ENCODE peak calls at places on chromosomes 3 and 15, in five cellular contexts. D is HepG2, S is transverse colon, C is stomach, F is sigmoid colon. O is an unnamed sample.

GRCh38 chr3:127035672-127036071 is 52.8 kb downstream of the PLXNA1 start:
- DNase-seq in F (peak), S (peak), D (no peak), C (peak), O (peak)

GRCh38 chr15:63035977-63036376 is 6.6 kb upstream of the TPM1 start:
- DNase-seq in S (no peak), D (no peak), F (no peak), C (no peak), O (no peak)

GRCh38 chr3:57756528-57757401 is 656 bp downstream of the SLMAP start:
- DNase-seq in D (peak), C (peak), S (peak), F (peak), O (peak)

GRCh38 chr3:76367281-76367680 is 581.9 kb upstream of the ZNF717 start:
- DNase-seq in F (no peak), C (no peak), S (no peak), D (no peak), O (no peak)

GRCh38 chr15:76973362-76973743 is 21.6 kb upstream of the PSTPIP1 start:
- DNase-seq in C (no peak), S (no peak), D (peak), F (no peak), O (no peak)

GRCh38 chr15:97961067-97961954 is 808 bp downstream of the ARRDC4 start:
- DNase-seq in C (peak), F (peak), S (peak), D (peak), O (peak)

GRCh38 chr15:57146394-57147140 is 228.1 kb downstream of the TCF12 start:
- DNase-seq in S (no peak), F (no peak), C (no peak), D (peak), O (no peak)

GRCh38 chr15:60419752-60420151 is 22.0 kb upstream of the ANXA2 start:
- DNase-seq in D (no peak), S (no peak), C (no peak), F (no peak), O (no peak)

GRCh38 chr3:55951371-55951770 is 464.3 kb upstream of the WNT5A start:
- DNase-seq in D (no peak), S (no peak), F (no peak), C (no peak), O (no peak)

GRCh38 chr3:40504636-40505430 is 1.0 kb upstream of the ZNF620 start:
- DNase-seq in C (no peak), S (no peak), F (no peak), D (peak), O (peak)

GRCh38 chr3:5826467-5826866 is 639.0 kb downstream of the EDEM1 start:
- DNase-seq in D (no peak), F (no peak), C (no peak), S (no peak), O (no peak)

GRCh38 chr3:169556349-169556870 is 107.1 kb downstream of the MECOM start:
- DNase-seq in F (no peak), C (no peak), D (no peak), S (no peak), O (no peak)

GRCh38 chr15:76320012-76320411 is 8.7 kb upstream of the ETFA start:
- DNase-seq in S (no peak), C (no peak), D (no peak), F (no peak), O (no peak)

GRCh38 chr15:78353093-78353492 is 12.9 kb downstream of the CRABP1 start:
- DNase-seq in D (peak), F (no peak), S (no peak), C (no peak), O (no peak)

GRCh38 chr3:22175899-22176298 is 424.9 kb upstream of the ZNF385D start:
- DNase-seq in C (no peak), D (no peak), S (no peak), F (no peak), O (no peak)

GRCh38 chr3:66439666-66440344 is 61.0 kb downstream of the LRIG1 start:
- DNase-seq in C (no peak), S (no peak), D (no peak), F (peak), O (no peak)

GRCh38 chr15:61951949-61952348 is 108.3 kb downstream of the VPS13C start:
- DNase-seq in D (no peak), C (peak), S (no peak), F (no peak), O (no peak)

GRCh38 chr3:132535575-132536441 is 61.3 kb upstream of the ACKR4 start:
- DNase-seq in S (peak), F (peak), C (peak), D (peak), O (peak)

GRCh38 chr3:101725890-101726275 is 1.5 kb downstream of the CEP97 start:
- DNase-seq in S (no peak), D (no peak), C (no peak), F (no peak), O (no peak)

GRCh38 chr3:16377196-16377595 is 112.2 kb downstream of the OXNAD1 start:
- DNase-seq in F (no peak), C (no peak), D (no peak), S (no peak), O (no peak)

GRCh38 chr3:78974181-78974770 is 793.5 kb downstream of the ROBO1 start:
- DNase-seq in F (no peak), D (no peak), C (no peak), S (no peak), O (no peak)

GRCh38 chr3:62611541-62612240 is 238.3 kb upstream of the FEZF2 start:
- DNase-seq in D (no peak), C (no peak), F (no peak), S (no peak), O (no peak)

GRCh38 chr15:73985101-73985873 is 6.8 kb downstream of the STOML1 start:
- DNase-seq in C (no peak), F (peak), S (peak), D (no peak), O (no peak)

GRCh38 chr3:61155701-61156292 is 95.5 kb downstream of the FHIT start:
- DNase-seq in F (no peak), C (peak), S (no peak), D (no peak), O (no peak)

GRCh38 chr15:66841953-66842681 is 140.1 kb downstream of the SMAD6 start:
- DNase-seq in C (peak), S (peak), D (peak), F (peak), O (peak)

GRCh38 chr15:101201411-101202174 is 50.3 kb downstream of the CHSY1 start:
- DNase-seq in S (peak), D (no peak), F (peak), C (peak), O (peak)

GRCh38 chr3:20669184-20669583 is 483.2 kb upstream of the SGO1 start:
- DNase-seq in C (no peak), F (no peak), S (no peak), D (no peak), O (no peak)

GRCh38 chr3:58607816-58608215 is 30.6 kb upstream of the FAM107A start:
- DNase-seq in D (no peak), S (no peak), C (no peak), F (no peak), O (no peak)

GRCh38 chr3:27960133-27960532 is 238.0 kb upstream of the EOMES start:
- DNase-seq in C (no peak), F (no peak), S (no peak), D (no peak), O (no peak)

GRCh38 chr15:40344217-40344616 is 3.5 kb upstream of the CCDC9B start:
- DNase-seq in C (no peak), F (peak), S (no peak), D (no peak), O (no peak)

GRCh38 chr3:195448205-195448875 is 5.5 kb upstream of the ACAP2 start:
- DNase-seq in C (no peak), S (no peak), D (no peak), F (no peak), O (no peak)

GRCh38 chr3:163043074-163043473 is 1546.5 kb downstream of the OTOL1 start:
- DNase-seq in F (no peak), D (peak), C (no peak), S (no peak), O (no peak)

GRCh38 chr3:177735441-177735840 is 538.2 kb upstream of the TBL1XR1 start:
- DNase-seq in S (no peak), F (no peak), C (no peak), D (no peak), O (no peak)

GRCh38 chr3:113912551-113913246 is 35.1 kb upstream of the ZDHHC23 start:
- DNase-seq in D (peak), C (peak), S (peak), F (no peak), O (no peak)

GRCh38 chr3:151156618-151157216 is 46.3 kb downstream of the GPR171 start:
- DNase-seq in C (no peak), S (no peak), D (peak), F (no peak), O (no peak)

GRCh38 chr3:133944641-133945441 is 49.2 kb upstream of the RAB6B start:
- DNase-seq in C (no peak), F (peak), S (no peak), D (no peak), O (peak)

GRCh38 chr3:139480585-139480984 is 4.3 kb upstream of the RBP2 start:
- DNase-seq in F (no peak), C (no peak), D (no peak), S (no peak), O (no peak)

GRCh38 chr3:110094002-110094401 is 756.7 kb upstream of the DPPA4 start:
- DNase-seq in F (no peak), S (no peak), C (no peak), D (no peak), O (no peak)

GRCh38 chr15:61983087-61983486 is 77.2 kb downstream of the VPS13C start:
- DNase-seq in F (no peak), C (no peak), S (no peak), D (no peak), O (no peak)

GRCh38 chr3:157146664-157147082 is 13.3 kb downstream of the CCNL1 start:
- DNase-seq in D (no peak), S (no peak), F (no peak), C (no peak), O (no peak)

GRCh38 chr3:157147099-157147803 is 12.7 kb downstream of the CCNL1 start:
- DNase-seq in S (no peak), C (no peak), D (no peak), F (no peak), O (no peak)

GRCh38 chr3:157145566-157145965 is 14.4 kb downstream of the CCNL1 start:
- DNase-seq in C (no peak), S (no peak), D (no peak), F (no peak), O (no peak)

GRCh38 chr3:157149136-157149696 is 10.7 kb downstream of the CCNL1 start:
- DNase-seq in C (no peak), S (no peak), F (no peak), D (no peak), O (no peak)

GRCh38 chr3:157148123-157148889 is 11.6 kb downstream of the CCNL1 start:
- DNase-seq in S (no peak), C (no peak), F (no peak), D (no peak), O (no peak)
- TF ChIP-seq POLR2AphosphoS5 in S (peak), C (peak), F (no peak), D (peak), O (no peak)

GRCh38 chr3:51538459-51539290 is at the start of gene RAD54L2:
- DNase-seq in D (peak), S (peak), F (peak), C (peak), O (peak)
- TF ChIP-seq POLR2A in D (no peak), S (no peak), F (no peak), C (no peak), O (peak)

GRCh38 chr15:71572452-71573053 is 237.8 kb upstream of the NR2E3 start:
- DNase-seq in S (no peak), C (peak), D (no peak), F (no peak), O (no peak)
- TF ChIP-seq POLR2AphosphoS5 in S (no peak), C (peak), D (no peak), F (no peak), O (no peak)

GRCh38 chr3:197297476-197298340 is 704 bp downstream of the DLG1 start:
- DNase-seq in S (peak), D (peak), F (peak), C (peak), O (peak)
- TF ChIP-seq POLR2A in S (peak), D (no peak), F (no peak), C (no peak), O (no peak)

DNA sequence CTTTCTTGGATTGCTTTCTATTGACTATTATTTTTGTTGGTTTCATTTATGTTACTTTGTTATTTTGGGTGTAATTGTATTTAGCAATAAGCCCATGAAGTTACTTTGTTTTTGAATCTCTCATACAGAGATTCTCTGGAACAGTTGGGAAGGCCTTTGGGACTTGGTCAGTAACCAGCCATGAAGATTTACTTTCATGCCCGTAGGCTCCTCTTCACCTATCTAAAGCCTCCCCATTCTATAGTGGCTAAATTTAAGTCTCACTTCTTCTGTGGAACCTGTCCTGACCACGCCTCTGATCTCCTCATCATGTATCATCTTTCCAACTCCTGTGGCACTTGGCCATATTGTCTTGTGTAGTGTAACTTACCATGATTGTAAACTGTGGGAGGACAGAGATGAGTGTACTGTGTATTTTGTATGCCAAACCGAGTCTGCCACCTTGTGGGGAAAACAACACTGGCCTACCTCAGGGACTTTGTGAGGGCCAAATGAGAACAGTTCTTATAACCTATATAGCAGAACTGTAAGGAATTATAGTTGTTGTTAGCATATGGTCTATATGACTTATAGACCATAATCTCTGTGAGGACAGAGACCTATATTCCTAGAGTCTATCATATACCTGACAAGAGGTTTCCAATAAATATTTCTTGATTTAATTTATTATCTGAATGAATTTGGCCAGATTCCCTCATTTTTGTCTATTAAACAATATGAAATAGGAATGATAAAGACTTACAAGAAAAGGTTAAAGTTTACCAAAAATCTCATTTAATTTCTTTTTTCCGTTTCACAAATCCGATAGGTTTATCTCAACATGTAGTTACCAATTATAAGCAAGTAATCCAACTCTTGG is 75.0 kb downstream of the STARD9 start:
- DNase-seq in S (peak), F (peak), D (peak), C (peak), O (no peak)
- TF ChIP-seq POLR2AphosphoS5 in S (no peak), F (no peak), D (no peak), C (peak), O (no peak)

DNA sequence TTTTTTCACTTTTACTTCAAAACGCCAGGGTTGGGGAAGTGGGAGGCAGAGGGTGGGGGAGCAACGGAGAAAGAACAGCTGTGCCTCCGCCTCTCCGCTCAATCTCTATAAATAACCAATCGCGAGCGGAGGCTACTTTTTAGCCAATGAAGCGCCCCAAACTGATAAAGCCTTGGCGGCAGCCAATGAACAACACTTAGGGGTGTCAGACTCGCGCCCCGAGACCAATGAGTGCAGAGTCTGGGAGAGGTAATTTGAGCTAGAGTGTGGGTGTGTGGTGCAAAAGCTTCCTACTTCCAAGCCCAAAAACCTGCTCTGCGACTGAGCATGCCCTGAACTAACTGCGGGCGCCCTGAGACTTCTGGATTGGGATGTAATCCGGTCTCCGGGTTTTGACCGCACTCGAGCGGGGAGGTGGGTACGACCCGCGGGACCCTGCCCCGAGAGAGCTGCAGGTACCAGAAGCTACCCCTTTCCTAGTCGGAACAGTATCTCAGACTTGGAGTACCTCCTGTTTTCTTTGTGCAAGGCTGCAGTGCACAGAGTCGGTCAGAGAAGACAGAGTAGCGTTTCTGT is 800 bp upstream of the RAP2B start:
- DNase-seq in F (peak), C (peak), S (peak), D (peak), O (peak)
- TF ChIP-seq POLR2A in F (peak), C (no peak), S (peak), D (peak), O (no peak)

GRCh38 chr3:130111185-130111864 is 29.7 kb downstream of the ALG1L2 start:
- DNase-seq in S (peak), C (peak), D (peak), F (peak), O (peak)
- TF ChIP-seq POLR2AphosphoS5 in S (no peak), C (peak), D (peak), F (no peak), O (no peak)

GRCh38 chr3:69013256-69014021 is at the start of gene EOGT:
- DNase-seq in C (peak), D (peak), F (peak), S (peak), O (peak)
- TF ChIP-seq POLR2A in C (no peak), D (peak), F (peak), S (peak), O (no peak)

DNA sequence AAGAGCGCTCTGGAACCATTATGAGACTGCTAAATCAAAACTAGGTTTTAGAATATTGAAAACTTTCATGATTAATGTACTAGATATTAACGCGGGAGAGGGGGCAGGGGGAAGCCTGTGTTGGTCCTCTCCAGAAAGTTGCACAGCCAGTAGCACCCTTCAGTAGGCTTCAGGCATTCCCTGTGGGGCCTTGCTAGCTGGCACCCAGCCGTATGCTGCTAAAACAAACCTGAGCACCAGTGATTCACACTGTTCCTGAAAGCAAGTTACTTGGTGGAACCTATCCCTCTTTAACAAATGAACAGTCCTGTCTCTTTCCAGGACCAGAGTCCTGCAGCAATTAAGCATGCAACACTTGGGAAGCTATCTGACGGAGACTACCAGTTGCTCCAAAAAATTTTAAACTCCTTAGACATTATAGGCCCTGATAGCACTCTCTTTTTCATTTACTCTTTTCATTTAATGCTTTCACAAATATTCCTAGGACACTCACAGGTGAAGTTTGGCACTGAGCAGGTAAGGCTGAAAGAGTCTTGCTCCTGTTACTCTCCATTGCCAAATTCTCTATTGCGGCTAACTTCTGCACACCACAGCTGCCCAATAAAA is 1.2 kb upstream of the ATRIP start:
- DNase-seq in C (no peak), S (no peak), F (no peak), D (no peak), O (no peak)
- TF ChIP-seq POLR2AphosphoS5 in C (no peak), S (no peak), F (no peak), D (no peak), O (no peak)

DNA sequence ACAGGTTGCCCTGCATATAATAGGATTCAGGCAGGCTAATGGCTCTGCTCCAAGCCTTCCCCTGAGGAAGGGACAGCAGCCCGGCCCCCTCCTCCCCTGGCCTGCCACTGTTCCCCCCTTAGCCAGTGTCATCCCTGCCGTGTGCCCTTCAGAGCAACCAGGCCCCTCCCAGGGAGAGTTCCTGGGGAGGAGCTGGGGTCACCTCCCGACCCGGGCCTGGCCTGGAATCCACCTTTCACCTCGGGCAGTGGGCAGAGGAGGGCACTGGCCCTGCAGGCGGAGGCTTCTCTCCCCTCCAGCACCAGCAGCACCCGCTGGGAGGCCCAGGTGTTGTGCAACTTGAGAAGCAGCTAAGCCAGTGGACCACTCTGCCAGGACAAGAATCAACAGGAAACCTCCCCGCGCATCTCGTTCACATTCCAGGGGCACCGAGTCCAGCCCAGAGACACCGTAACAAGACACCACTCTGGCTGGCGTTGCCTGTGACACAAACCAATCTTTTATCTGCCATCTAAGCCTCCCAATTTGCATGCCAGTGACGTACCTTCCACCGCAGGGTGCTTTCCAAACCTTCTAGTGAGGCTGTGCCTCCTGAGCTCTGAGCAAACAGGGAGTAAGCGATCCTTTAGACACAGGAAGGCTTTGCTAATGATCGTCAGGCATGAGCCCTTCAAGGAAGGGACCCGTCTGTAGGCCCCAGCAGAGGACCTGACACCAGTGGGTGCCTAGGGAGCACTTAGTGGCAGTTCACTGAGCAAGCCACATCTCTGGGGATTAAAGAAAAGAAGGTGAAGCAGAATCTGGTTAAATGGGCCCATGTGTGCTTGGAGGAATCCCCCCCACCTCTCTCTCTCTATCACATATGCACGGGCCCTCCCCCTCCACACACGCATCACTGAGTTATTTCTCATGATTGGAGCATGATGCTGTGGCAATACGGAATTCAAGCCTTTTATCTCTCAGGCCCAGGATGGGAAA is 98.9 kb upstream of the TLE3 start:
- DNase-seq in S (peak), F (peak), C (peak), D (peak), O (no peak)
- TF ChIP-seq POLR2A in S (no peak), F (no peak), C (no peak), D (no peak), O (no peak)